ENCODE peak calls at places on chromosome 3, in ten cellular contexts. Y is tibial nerve, S is pancreas, V is Panc1, J is endodermal cell, T is right cardiac atrium, G is suprapubic skin, H is transverse colon, X is endothelial cell of umbilical vein, F is PC-3. E is an unnamed sample.

GRCh38 chr3:131018970-131019369 is 7.7 kb downstream of the ASTE1 start:
- DNase-seq in T (no peak), H (no peak), V (no peak), J (no peak), Y (no peak), X (no peak), G (no peak), F (no peak), S (no peak), E (no peak)

GRCh38 chr3:108461641-108462040 is 48.8 kb downstream of the MYH15 start:
- DNase-seq in T (no peak), Y (no peak), G (no peak), H (no peak), X (no peak), F (no peak), J (no peak), V (no peak), S (no peak), E (no peak)

GRCh38 chr3:113436794-113437193 is 4.5 kb downstream of the CFAP44 start:
- DNase-seq in X (peak; percentile 49), F (peak; percentile 73), T (no peak), S (no peak), J (no peak), G (no peak), Y (no peak), V (no peak), H (no peak), E (no peak)

GRCh38 chr3:133137042-133137393 is 98.8 kb downstream of the TMEM108 start:
- DNase-seq in G (no peak), X (no peak), F (no peak), S (no peak), V (no peak), Y (no peak), H (no peak), T (no peak), J (no peak), E (no peak)

GRCh38 chr3:192827208-192827607 is 90.4 kb downstream of the MB21D2 start:
- DNase-seq in G (no peak), H (no peak), J (no peak), V (no peak), Y (no peak), S (no peak), F (peak; percentile 77), T (no peak), X (no peak), E (no peak)

GRCh38 chr3:49313902-49314676 is 25.8 kb downstream of the USP4 start:
- DNase-seq in V (no peak), Y (no peak), H (no peak), X (peak; percentile 49), F (no peak), G (no peak), S (no peak), J (no peak), T (no peak), E (no peak)

GRCh38 chr3:34077796-34078195 is 279.4 kb downstream of the PDCD6IP start:
- DNase-seq in S (no peak), Y (no peak), J (no peak), H (no peak), T (no peak), V (no peak), G (no peak), X (no peak), F (no peak), E (no peak)

GRCh38 chr3:151155409-151156128 is 47.4 kb downstream of the GPR171 start:
- DNase-seq in H (no peak), X (no peak), Y (no peak), V (no peak), S (no peak), F (no peak), T (no peak), J (no peak), G (no peak), E (peak; percentile 65)

GRCh38 chr3:107432646-107433045 is 55.4 kb downstream of the CCDC54 start:
- DNase-seq in F (peak; percentile 50), Y (no peak), V (no peak), X (no peak), G (no peak), H (no peak), T (no peak), J (no peak), S (no peak), E (no peak)

DNA sequence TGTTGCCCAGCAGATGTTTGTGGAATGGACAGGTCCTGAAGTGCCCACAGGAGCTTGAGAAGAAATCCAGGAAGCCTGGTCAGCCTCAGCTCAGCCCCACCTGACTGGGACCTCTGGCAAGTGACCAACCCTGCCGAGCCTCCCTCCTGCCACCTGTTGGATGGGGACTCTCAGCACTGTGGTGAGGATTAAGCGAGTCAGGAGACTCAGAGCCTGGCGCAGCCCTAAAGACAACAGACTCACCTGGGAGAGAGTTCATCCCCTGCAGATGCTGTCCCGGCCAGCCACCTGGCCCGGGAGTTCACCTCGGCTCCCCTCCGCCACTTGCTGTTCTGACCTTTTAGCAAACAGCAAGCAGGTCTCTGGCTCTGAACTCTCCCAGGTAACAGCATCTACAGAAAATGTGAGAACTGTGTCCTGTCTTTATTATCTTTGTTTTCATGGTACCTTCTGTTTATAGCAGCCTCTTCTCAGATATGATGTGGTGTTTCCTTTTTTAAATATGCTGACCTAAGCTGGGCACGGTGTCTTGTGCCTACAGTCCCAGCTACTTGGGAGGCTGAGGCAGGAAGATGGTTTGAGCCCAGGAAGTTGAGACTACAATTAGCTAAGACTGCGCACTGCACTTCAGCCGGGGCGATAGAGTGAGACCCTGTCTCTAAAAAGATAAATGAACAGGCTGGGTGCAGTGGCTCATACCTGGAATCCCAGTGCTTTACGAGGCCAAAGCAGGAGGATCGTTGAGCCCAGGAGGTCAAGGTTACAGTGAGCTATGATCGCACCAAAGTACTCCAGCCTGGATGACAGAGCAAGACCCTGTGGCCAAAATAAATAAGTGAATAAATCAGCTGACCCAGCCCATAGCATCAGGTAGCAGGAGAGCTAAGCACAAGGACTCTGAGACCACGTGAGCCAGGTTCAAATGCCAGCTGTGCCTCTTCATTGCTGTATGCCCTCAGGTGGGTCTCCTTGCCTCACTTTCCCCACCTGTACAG is 32.4 kb upstream of the SLC6A6 start:
- DNase-seq in T (peak; percentile 33), S (peak; percentile 78), J (peak; percentile 93), V (no peak), X (no peak), G (no peak), H (peak; percentile 76), F (peak; percentile 80), Y (no peak), E (no peak)
- H3K27me3 ChIP-seq in T (no peaks in the 10 kb centered on the region), S (no peaks in the 10 kb centered on the region), J (no peaks in the 10 kb centered on the region), V (no peaks in the 10 kb centered on the region), X (no peaks in the 10 kb centered on the region), G (peaks cover 4% of the 10 kb centered on the region), H (no peaks in the 10 kb centered on the region), F (no peaks in the 10 kb centered on the region), Y (no peaks in the 10 kb centered on the region), E (no peaks in the 10 kb centered on the region)

DNA sequence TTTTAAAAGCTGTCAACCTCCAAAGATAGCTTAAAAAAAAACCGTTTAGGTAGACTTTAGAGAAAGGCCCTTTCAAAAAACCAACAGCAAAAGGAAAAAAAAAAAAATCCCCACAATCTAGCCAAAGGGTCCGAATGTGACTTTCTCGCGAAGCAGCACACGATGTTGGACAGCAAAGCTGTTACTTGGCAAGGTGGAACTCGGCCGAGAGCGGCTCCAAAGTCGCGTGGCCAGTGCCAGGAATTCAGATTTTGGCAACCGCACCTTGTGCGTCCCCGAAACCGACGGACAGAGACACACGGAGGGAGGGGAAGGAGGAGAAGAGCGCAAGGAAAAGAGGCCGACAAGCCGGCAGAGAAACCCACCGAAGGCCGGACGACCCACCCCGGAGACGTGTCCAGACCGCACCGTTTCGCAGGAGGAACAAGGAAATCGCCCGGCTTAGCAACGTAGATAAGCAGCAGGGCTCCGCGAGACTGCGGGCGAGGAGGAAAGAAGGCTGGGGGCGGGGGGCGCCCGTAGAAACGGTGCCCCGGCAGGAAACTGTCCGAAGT is 517.3 kb downstream of the MECOM start:
- DNase-seq in J (peak; percentile 78), F (peak; percentile 71), Y (no peak), V (no peak), H (peak; percentile 53), X (peak; percentile 80), S (peak; percentile 82), G (no peak), T (peak; percentile 91), E (peak; percentile 66)
- H3K27me3 ChIP-seq in J (peaks cover 75% of the 10 kb centered on the region), F (no peaks in the 10 kb centered on the region), Y (no peaks in the 10 kb centered on the region), V (peaks cover 80% of the 10 kb centered on the region), H (peaks cover 68% of the 10 kb centered on the region), X (no peaks in the 10 kb centered on the region), S (no peaks in the 10 kb centered on the region), G (peaks cover 93% of the 10 kb centered on the region), T (no peaks in the 10 kb centered on the region), E (no peaks in the 10 kb centered on the region)

GRCh38 chr3:79767953-79768282 is at the start of gene ROBO1:
- DNase-seq in S (no peak), T (no peak), J (no peak), V (no peak), H (no peak), F (no peak), G (no peak), Y (no peak), X (no peak), E (no peak)

GRCh38 chr3:79765854-79766253 is 1.9 kb downstream of the ROBO1 start:
- DNase-seq in T (no peak), V (no peak), Y (no peak), J (peak; percentile 70), G (no peak), S (no peak), H (no peak), X (no peak), F (no peak), E (no peak)

GRCh38 chr3:79766474-79767193 is 1.2 kb downstream of the ROBO1 start:
- DNase-seq in Y (no peak), S (no peak), H (no peak), F (no peak), V (no peak), X (peak; percentile 40), T (no peak), J (peak; percentile 66), G (no peak), E (no peak)

GRCh38 chr3:79767194-79767952 is 425 bp downstream of the ROBO1 start:
- DNase-seq in Y (no peak), F (peak; percentile 27), G (no peak), S (no peak), T (no peak), H (no peak), V (no peak), X (peak; percentile 68), J (peak; percentile 72), E (no peak)

GRCh38 chr3:79769234-79769633 is 1.4 kb upstream of the ROBO1 start:
- DNase-seq in S (no peak), G (no peak), H (no peak), F (no peak), X (no peak), Y (no peak), V (no peak), T (no peak), J (peak; percentile 59), E (no peak)
- H3K27me3 ChIP-seq in S (peaks cover 6% of the 10 kb centered on the region), G (peaks cover 31% of the 10 kb centered on the region), H (peaks cover 37% of the 10 kb centered on the region), F (peaks cover 19% of the 10 kb centered on the region), X (peaks cover 5% of the 10 kb centered on the region), Y (no peaks in the 10 kb centered on the region), V (no peaks in the 10 kb centered on the region), T (peaks cover 3% of the 10 kb centered on the region), J (peaks cover 47% of the 10 kb centered on the region), E (peaks cover 7% of the 10 kb centered on the region)

DNA sequence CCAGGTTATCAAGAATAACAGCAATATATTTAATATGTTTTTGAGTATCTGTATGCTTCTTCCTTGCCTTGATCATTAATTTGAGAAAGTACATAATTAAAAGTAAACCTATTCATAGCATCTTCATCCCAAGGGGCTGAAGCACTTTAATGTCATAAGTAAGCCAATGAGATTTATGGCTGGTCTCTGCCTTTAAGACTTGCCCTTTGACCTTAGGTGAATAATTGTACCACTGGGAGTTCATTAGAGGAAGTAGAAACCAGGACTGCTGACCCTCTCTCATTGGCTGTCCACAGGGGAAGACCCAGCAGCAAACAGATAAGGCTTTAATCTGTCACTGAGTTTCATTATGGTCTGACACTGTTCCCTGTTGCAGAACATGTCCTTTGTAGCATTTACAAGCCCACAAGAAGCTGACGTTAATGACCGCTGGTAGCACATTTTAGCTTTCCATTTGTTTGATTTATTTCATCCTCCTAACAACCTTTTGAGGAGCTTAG is 16.3 kb upstream of the ERC2 start:
- DNase-seq in F (no peak), G (no peak), X (no peak), S (no peak), J (no peak), V (no peak), Y (no peak), T (no peak), H (no peak), E (no peak)
- H3K27me3 ChIP-seq in F (peaks cover 79% of the 10 kb centered on the region), G (peaks cover 22% of the 10 kb centered on the region), X (no peaks in the 10 kb centered on the region), S (no peaks in the 10 kb centered on the region), J (no peaks in the 10 kb centered on the region), V (peaks cover 3% of the 10 kb centered on the region), Y (no peaks in the 10 kb centered on the region), T (no peaks in the 10 kb centered on the region), H (peaks cover 21% of the 10 kb centered on the region), E (peaks cover 3% of the 10 kb centered on the region)

E was measured in SJSA1.